ENCODE peak calls at places on chromosomes 5 and 9, in seven cellular contexts. N is AG09309, U is AG09319, G is mammary epithelial cell, F is fibroblast of pulmonary artery, S is fibroblast of mammary gland, X is WERI-Rb-1. A is an unnamed sample.

GRCh38 chr5:23494558-23494957 is 12.9 kb upstream of the PRDM9 start:
- DNase-seq in U (no peak), F (no peak), N (no peak), S (no peak), X (no peak), G (no peak), A (no peak)

GRCh38 chr5:78730300-78731094 is 81.9 kb upstream of the LHFPL2 start:
- DNase-seq in G (no peak), X (peak), S (no peak), U (no peak), N (no peak), F (no peak), A (no peak)

GRCh38 chr5:172776235-172776594 is 5.2 kb upstream of the DUSP1 start:
- DNase-seq in G (no peak), N (no peak), X (no peak), U (no peak), S (no peak), F (no peak), A (no peak)

GRCh38 chr5:175235251-175235963 is 208.6 kb downstream of the DRD1 start:
- DNase-seq in X (no peak), N (peak), U (no peak), S (no peak), F (no peak), G (no peak), A (peak)

GRCh38 chr5:54302267-54302687 is 8.1 kb downstream of the ARL15 start:
- DNase-seq in N (no peak), F (peak), U (no peak), X (no peak), S (peak), G (peak), A (peak)

GRCh38 chr5:78779771-78780616 is 131.4 kb upstream of the LHFPL2 start:
- DNase-seq in N (peak), S (peak), U (no peak), G (peak), F (peak), X (peak), A (peak)

GRCh38 chr5:113274836-113275414 is 159.9 kb downstream of the TSSK1B start:
- DNase-seq in U (no peak), F (no peak), N (no peak), S (no peak), X (no peak), G (no peak), A (no peak)

GRCh38 chr9:19232830-19233194 is 2.3 kb downstream of the DENND4C start:
- DNase-seq in X (no peak), G (peak), N (peak), F (peak), S (peak), U (peak), A (peak)

GRCh38 chr5:150138551-150139265 is 16.9 kb downstream of the PDGFRB start:
- DNase-seq in U (no peak), G (no peak), S (peak), X (no peak), F (peak), N (no peak), A (peak)

GRCh38 chr9:34501889-34502425 is 20.8 kb downstream of the ENHO start:
- DNase-seq in F (peak), G (no peak), X (peak), N (peak), U (peak), S (peak), A (peak)

GRCh38 chr5:34826347-34826746 is 12.6 kb upstream of the TTC23L start:
- DNase-seq in U (no peak), G (no peak), S (no peak), X (no peak), N (no peak), F (no peak), A (no peak)

GRCh38 chr9:137689745-137690529 is 71.1 kb downstream of the EHMT1 start:
- DNase-seq in G (no peak), S (peak), N (peak), U (no peak), X (peak), F (peak), A (peak)

GRCh38 chr9:130461218-130461630 is 16.5 kb downstream of the ASS1 start:
- DNase-seq in X (peak), S (peak), U (no peak), N (no peak), G (peak), F (peak), A (no peak)

GRCh38 chr9:134606951-134607733 is 34.5 kb upstream of the COL5A1 start:
- DNase-seq in F (no peak), N (no peak), U (no peak), G (no peak), X (peak), S (peak), A (no peak)

GRCh38 chr9:90894956-90895687 is 93.5 kb downstream of the SYK start:
- DNase-seq in G (no peak), S (no peak), X (peak), U (no peak), F (peak), N (no peak), A (no peak)

DNA sequence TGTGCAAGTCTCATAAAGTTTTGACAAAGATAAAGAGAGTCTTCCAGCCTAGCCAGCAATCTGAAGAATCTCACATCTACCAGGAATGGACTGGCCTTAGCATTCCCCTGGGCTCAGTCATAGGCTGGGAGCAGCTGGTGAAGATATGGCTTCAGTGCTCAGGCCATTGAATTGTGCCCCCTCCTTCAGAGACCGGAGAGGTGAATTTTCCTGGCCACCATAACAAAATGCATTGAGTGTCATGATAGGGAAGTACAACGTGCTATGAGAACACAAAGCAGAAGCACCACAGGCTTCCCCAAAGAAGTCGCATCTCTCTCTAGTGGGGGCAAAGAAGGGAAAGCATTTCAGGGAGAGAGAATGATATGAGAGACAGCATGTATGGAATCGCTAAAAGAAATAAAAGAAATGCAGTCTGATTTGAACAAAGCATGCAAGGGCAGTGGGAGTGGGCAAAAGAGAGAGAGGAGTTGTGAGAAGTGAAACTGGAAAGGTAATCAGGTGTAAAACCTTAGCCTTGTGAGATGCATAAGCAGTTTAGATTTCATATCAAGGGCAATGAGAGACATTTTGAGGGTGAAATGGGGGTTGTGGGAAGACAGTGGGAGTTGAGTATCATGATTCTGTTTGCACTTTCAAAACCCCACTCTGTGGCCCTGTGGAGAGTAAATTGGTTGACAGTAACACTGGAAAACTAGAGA is 57.1 kb upstream of the NMUR2 start:
- DNase-seq in F (no peak), U (no peak), X (no peak), N (no peak), G (no peak), S (no peak), A (peak)
- TF ChIP-seq CTCF in F (no peak), U (no peak), X (no peak), N (no peak), G (no peak), S (no peak), A (peak)

GRCh38 chr9:133433351-133433843 is 11.2 kb downstream of the ADAMTS13 start:
- DNase-seq in U (no peak), F (no peak), N (no peak), X (no peak), S (no peak), G (no peak), A (no peak)
- TF ChIP-seq CTCF in U (no peak), F (no peak), N (no peak), X (no peak), S (no peak), G (no peak), A (no peak)

DNA sequence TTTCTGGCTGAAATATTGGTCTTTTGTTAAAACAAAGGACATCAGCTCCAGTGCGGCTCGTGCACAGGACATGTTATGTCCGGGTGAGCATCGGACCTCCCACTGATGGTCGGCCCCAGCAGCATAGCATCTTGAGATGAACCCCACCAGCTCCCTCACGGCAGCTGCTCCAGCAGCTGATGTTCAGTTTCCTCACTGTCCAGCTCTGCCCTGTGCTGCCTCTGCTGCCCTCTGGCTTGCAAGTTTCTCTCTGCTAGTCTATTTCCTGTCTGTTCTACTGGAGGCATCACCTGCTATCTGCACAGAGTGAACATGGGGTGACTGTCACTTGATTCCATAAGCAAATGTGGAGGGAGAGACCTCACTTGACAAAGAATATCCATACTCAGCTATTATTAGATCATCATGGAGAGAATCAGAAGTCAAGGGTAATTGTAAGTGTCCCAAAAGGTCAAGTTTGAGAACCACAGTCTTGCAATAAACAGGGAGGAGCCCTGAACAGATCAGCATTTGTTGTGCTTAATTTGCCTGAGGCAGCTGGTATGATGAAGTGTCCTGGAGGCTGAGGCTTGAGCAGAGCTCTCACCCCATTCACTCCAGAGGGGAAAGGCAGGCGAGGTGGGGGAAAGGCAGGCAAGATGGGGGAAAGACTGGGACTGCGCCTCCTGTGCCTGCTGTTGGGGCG is 702.8 kb downstream of the SEMA5A start:
- DNase-seq in F (peak), G (peak), N (no peak), U (peak), X (peak), S (peak), A (peak)
- TF ChIP-seq CTCF in F (peak), G (peak), N (peak), U (peak), X (peak), S (peak), A (peak)

DNA sequence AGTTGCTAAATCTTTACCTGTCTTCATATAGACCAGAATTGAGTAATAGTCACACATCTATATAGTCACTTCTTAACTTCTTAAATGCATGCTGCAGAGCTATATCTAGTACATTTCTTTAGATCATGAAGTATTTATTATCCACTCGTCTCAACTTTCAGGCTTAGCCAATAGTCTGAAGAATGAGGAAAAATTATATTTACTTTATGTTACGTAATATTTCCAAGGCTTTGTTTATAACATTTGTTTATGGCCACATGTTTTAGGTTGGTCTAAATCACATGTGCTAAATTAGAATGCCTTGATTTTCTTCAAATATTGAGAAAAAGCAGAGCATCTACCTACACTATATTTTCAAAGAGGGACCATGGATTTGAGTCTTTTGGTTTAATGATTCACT is 47.2 kb upstream of the RGMB start:
- DNase-seq in S (no peak), U (no peak), X (no peak), F (no peak), N (no peak), G (no peak), A (no peak)
- TF ChIP-seq CTCF in S (no peak), U (no peak), X (no peak), F (no peak), N (no peak), G (no peak), A (no peak)

GRCh38 chr9:132201780-132202703 is 40.2 kb downstream of the NTNG2 start:
- DNase-seq in X (no peak), U (no peak), G (no peak), F (no peak), N (no peak), S (no peak), A (no peak)
- TF ChIP-seq CTCF in X (peak), U (no peak), G (peak), F (peak), N (no peak), S (no peak), A (no peak)

GRCh38 chr5:93681432-93681831 is 60.0 kb downstream of the POU5F2 start:
- DNase-seq in U (no peak), G (no peak), F (peak), X (no peak), N (no peak), S (peak), A (no peak)
- TF ChIP-seq CTCF in U (no peak), G (no peak), F (peak), X (no peak), N (no peak), S (peak), A (peak)

DNA sequence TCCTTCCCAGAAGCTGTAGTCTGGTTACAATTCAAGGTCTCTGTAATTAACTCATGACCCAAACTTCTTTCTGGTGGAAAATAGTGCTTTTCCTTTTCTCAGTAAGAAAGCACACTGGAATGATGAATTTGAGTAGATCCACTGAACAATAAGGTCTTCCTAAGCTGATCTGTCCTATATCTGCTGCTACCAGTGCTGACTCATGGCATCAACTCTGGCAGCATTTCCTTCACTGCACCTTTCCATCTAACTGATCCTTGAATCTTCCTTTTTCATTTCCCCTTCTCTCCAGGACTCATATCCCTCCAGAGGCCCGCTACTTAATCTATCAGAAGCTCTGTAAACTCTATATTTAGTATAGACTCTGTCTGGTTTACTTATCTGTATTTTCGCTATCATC is 192.0 kb upstream of the RPS23 start:
- DNase-seq in S (no peak), N (no peak), F (peak), G (no peak), U (no peak), X (no peak), A (no peak)
- TF ChIP-seq CTCF in S (no peak), N (no peak), F (no peak), G (no peak), U (no peak), X (no peak), A (no peak)